ENCODE peak calls at places on chromosomes 2 and 18, in four cellular contexts. One of them, this sample, is unnamed.

GRCh38 chr2:38533180-38533579 is 69.5 kb downstream of the HNRNPLL start:
- DNase-seq in HepG2: no peak
- DNase-seq in A549: no peak
- DNase-seq in GM12878: peak; percentile 83
- DNase-seq in this sample: no peak

GRCh38 chr2:37090019-37090477 is 5.7 kb downstream of the GPATCH11 start:
- DNase-seq in HepG2: no peak
- DNase-seq in A549: no peak
- DNase-seq in GM12878: peak; percentile 71
- DNase-seq in this sample: no peak

GRCh38 chr2:108621087-108621559 is 86.9 kb downstream of the LIMS1 start:
- DNase-seq in HepG2: no peak
- DNase-seq in A549: peak; percentile 56
- DNase-seq in GM12878: no peak
- DNase-seq in this sample: no peak

GRCh38 chr2:88489181-88489580 is 36.7 kb upstream of the FOXI3 start:
- DNase-seq in HepG2: no peak
- DNase-seq in A549: peak; percentile 10
- DNase-seq in GM12878: no peak
- DNase-seq in this sample: no peak

GRCh38 chr2:160091381-160091780 is 29.0 kb upstream of the PLA2R1 start:
- DNase-seq in HepG2: no peak
- DNase-seq in A549: no peak
- DNase-seq in GM12878: no peak
- DNase-seq in this sample: no peak

GRCh38 chr2:50863218-50863617 is 168.7 kb downstream of the NRXN1 start:
- DNase-seq in HepG2: no peak
- DNase-seq in A549: no peak
- DNase-seq in GM12878: no peak
- DNase-seq in this sample: no peak

GRCh38 chr2:200310545-200310971 is 4.1 kb downstream of the SPATS2L start:
- DNase-seq in HepG2: no peak
- DNase-seq in A549: no peak
- DNase-seq in GM12878: no peak
- DNase-seq in this sample: no peak

GRCh38 chr18:54515149-54515548 is 75.9 kb upstream of the DYNAP start:
- DNase-seq in HepG2: no peak
- DNase-seq in A549: no peak
- DNase-seq in GM12878: no peak
- DNase-seq in this sample: no peak

GRCh38 chr2:20638014-20638413 is 12.9 kb downstream of the HS1BP3 start:
- DNase-seq in HepG2: no peak
- DNase-seq in A549: no peak
- DNase-seq in GM12878: no peak
- DNase-seq in this sample: no peak

GRCh38 chr18:9951022-9951859 is 37.4 kb downstream of the VAPA start:
- DNase-seq in HepG2: peak; percentile 59
- DNase-seq in A549: peak; percentile 74
- DNase-seq in GM12878: no peak
- DNase-seq in this sample: peak; percentile 57

GRCh38 chr2:241636182-241636982 is 576 bp downstream of the THAP4 start:
- DNase-seq in HepG2: peak; percentile 49
- DNase-seq in A549: peak; percentile 52
- DNase-seq in GM12878: no peak
- DNase-seq in this sample: peak; percentile 79

GRCh38 chr2:189548686-189549439 is 31.7 kb downstream of the SLC40A1 start:
- DNase-seq in HepG2: peak; percentile 79
- DNase-seq in A549: peak; percentile 62
- DNase-seq in GM12878: no peak
- DNase-seq in this sample: no peak

GRCh38 chr2:71226391-71226964 is 425 bp downstream of the PAIP2B start:
- DNase-seq in HepG2: no peak
- DNase-seq in A549: no peak
- DNase-seq in GM12878: no peak
- DNase-seq in this sample: peak; percentile 47

GRCh38 chr2:134782792-134783191 is 55.6 kb upstream of the ACMSD start:
- DNase-seq in HepG2: peak; percentile 73
- DNase-seq in A549: no peak
- DNase-seq in GM12878: no peak
- DNase-seq in this sample: peak; percentile 55

GRCh38 chr2:184030978-184031377 is 567.4 kb upstream of the ZNF804A start:
- DNase-seq in HepG2: no peak
- DNase-seq in A549: no peak
- DNase-seq in GM12878: no peak
- DNase-seq in this sample: no peak

GRCh38 chr2:74373985-74374384 is 6.1 kb downstream of the DCTN1 start:
- DNase-seq in HepG2: no peak
- DNase-seq in A549: no peak
- DNase-seq in GM12878: no peak
- DNase-seq in this sample: peak; percentile 55

GRCh38 chr18:13577091-13577697 is 149.2 kb downstream of the FAM210A start:
- DNase-seq in HepG2: no peak
- DNase-seq in A549: no peak
- DNase-seq in GM12878: peak; percentile 90
- DNase-seq in this sample: no peak

GRCh38 chr2:144143294-144144092 is 376.4 kb downstream of the ZEB2 start:
- DNase-seq in HepG2: no peak
- DNase-seq in A549: no peak
- DNase-seq in GM12878: no peak
- DNase-seq in this sample: no peak

GRCh38 chr2:58207189-58207588 is 33.9 kb downstream of the FANCL start:
- DNase-seq in HepG2: no peak
- DNase-seq in A549: no peak
- DNase-seq in GM12878: no peak
- DNase-seq in this sample: no peak

GRCh38 chr18:75083761-75084160 is 125.2 kb downstream of the PTGR3 start:
- DNase-seq in HepG2: no peak
- DNase-seq in A549: no peak
- DNase-seq in GM12878: no peak
- DNase-seq in this sample: no peak

GRCh38 chr2:198322275-198322674 is 517.9 kb downstream of the PLCL1 start:
- DNase-seq in HepG2: no peak
- DNase-seq in A549: peak; percentile 12
- DNase-seq in GM12878: no peak
- DNase-seq in this sample: peak; percentile 4

GRCh38 chr2:106572541-106573148 is 85.5 kb downstream of the CD8B2 start:
- DNase-seq in HepG2: peak; percentile 24
- DNase-seq in A549: peak; percentile 44
- DNase-seq in GM12878: no peak
- DNase-seq in this sample: no peak

GRCh38 chr2:231545105-231545902 is 15.1 kb upstream of the NMUR1 start:
- DNase-seq in HepG2: no peak
- DNase-seq in A549: no peak
- DNase-seq in GM12878: peak; percentile 98
- DNase-seq in this sample: no peak

GRCh38 chr2:71277536-71278103 is 50.7 kb upstream of the PAIP2B start:
- DNase-seq in HepG2: peak; percentile 31
- DNase-seq in A549: peak; percentile 62
- DNase-seq in GM12878: no peak
- DNase-seq in this sample: peak; percentile 79

GRCh38 chr18:31538837-31539236 is 40.9 kb downstream of the DSG2 start:
- DNase-seq in HepG2: no peak
- DNase-seq in A549: no peak
- DNase-seq in GM12878: no peak
- DNase-seq in this sample: no peak

GRCh38 chr2:112621792-112622527 is 23.8 kb upstream of the SLC20A1 start:
- DNase-seq in HepG2: no peak
- DNase-seq in A549: no peak
- DNase-seq in GM12878: no peak
- DNase-seq in this sample: no peak

GRCh38 chr18:65751145-65752085 is 603 bp downstream of the CDH7 start:
- DNase-seq in HepG2: no peak
- DNase-seq in A549: no peak
- DNase-seq in GM12878: no peak
- DNase-seq in this sample: no peak

GRCh38 chr18:2939317-2939716 is 73.6 kb downstream of the LPIN2 start:
- DNase-seq in HepG2: peak; percentile 90
- DNase-seq in A549: peak; percentile 74
- DNase-seq in GM12878: no peak
- DNase-seq in this sample: no peak

GRCh38 chr2:8277921-8278571 is 403.8 kb upstream of the ID2 start:
- DNase-seq in HepG2: no peak
- DNase-seq in A549: no peak
- DNase-seq in GM12878: peak; percentile 56
- DNase-seq in this sample: peak; percentile 34
- TF ChIP-seq PBX3 in HepG2: no peak
- TF ChIP-seq PBX3 in A549: no peak
- TF ChIP-seq PBX3 in GM12878: no peak
- TF ChIP-seq PBX3 in this sample: no peak

GRCh38 chr18:8586956-8587355 is 22.3 kb upstream of the RAB12 start:
- DNase-seq in HepG2: no peak
- DNase-seq in A549: no peak
- DNase-seq in GM12878: no peak
- DNase-seq in this sample: no peak

GRCh38 chr18:8584798-8585197 is 24.4 kb upstream of the RAB12 start:
- DNase-seq in HepG2: no peak
- DNase-seq in A549: no peak
- DNase-seq in GM12878: no peak
- DNase-seq in this sample: no peak
- H3K4me2 ChIP-seq in HepG2: no peak overlapping the region
- H3K4me2 ChIP-seq in A549: no peak overlapping the region
- H3K4me2 ChIP-seq in GM12878: no peak overlapping the region
- H3K4me2 ChIP-seq in this sample: no peak overlapping the region

DNA sequence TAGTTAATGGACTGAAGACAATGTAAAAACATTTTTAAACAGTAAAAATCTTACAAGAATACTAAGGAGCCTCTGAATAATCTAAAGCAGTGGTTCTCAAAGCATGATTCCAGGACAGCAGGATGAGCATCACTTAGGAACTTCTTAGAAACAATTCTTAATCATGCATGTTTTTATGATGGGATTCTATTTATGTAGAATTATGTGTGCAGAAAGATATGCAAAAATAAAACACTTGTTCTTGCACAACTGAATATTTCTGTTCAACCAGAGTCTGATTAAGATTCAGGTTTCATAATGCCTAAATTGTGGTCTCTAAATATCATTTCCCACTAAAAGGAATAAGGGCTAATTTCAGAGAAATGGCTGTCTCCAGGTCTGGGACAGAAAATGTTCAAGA is 69.2 kb upstream of the MTIF2 start:
- DNase-seq in HepG2: no peak
- DNase-seq in A549: no peak
- DNase-seq in GM12878: no peak
- DNase-seq in this sample: no peak
- TF ChIP-seq PBX3 in HepG2: no peak
- TF ChIP-seq PBX3 in A549: no peak
- TF ChIP-seq PBX3 in GM12878: no peak
- TF ChIP-seq PBX3 in this sample: no peak

GRCh38 chr2:13006407-13006806 is 289.7 kb downstream of the TRIB2 start:
- DNase-seq in HepG2: no peak
- DNase-seq in A549: no peak
- DNase-seq in GM12878: no peak
- DNase-seq in this sample: no peak
- H3K4me2 ChIP-seq in HepG2: no peak overlapping the region
- H3K4me2 ChIP-seq in A549: peak overlapping the region; percentile 29
- H3K4me2 ChIP-seq in GM12878: no peak overlapping the region
- H3K4me2 ChIP-seq in this sample: peak overlapping the region; percentile 53

GRCh38 chr2:164954186-164954585 is 1.1 kb downstream of the SLC38A11 start:
- DNase-seq in HepG2: no peak
- DNase-seq in A549: no peak
- DNase-seq in GM12878: no peak
- DNase-seq in this sample: peak; percentile 11
- TF ChIP-seq PBX3 in HepG2: no peak
- TF ChIP-seq PBX3 in A549: no peak
- TF ChIP-seq PBX3 in GM12878: no peak
- TF ChIP-seq PBX3 in this sample: no peak

GRCh38 chr2:66555511-66556324 is 120.8 kb downstream of the MEIS1 start:
- DNase-seq in HepG2: no peak
- DNase-seq in A549: no peak
- DNase-seq in GM12878: no peak
- DNase-seq in this sample: no peak
- H3K4me2 ChIP-seq in HepG2: no peak overlapping the region
- H3K4me2 ChIP-seq in A549: no peak overlapping the region
- H3K4me2 ChIP-seq in GM12878: no peak overlapping the region
- H3K4me2 ChIP-seq in this sample: no peak overlapping the region

DNA sequence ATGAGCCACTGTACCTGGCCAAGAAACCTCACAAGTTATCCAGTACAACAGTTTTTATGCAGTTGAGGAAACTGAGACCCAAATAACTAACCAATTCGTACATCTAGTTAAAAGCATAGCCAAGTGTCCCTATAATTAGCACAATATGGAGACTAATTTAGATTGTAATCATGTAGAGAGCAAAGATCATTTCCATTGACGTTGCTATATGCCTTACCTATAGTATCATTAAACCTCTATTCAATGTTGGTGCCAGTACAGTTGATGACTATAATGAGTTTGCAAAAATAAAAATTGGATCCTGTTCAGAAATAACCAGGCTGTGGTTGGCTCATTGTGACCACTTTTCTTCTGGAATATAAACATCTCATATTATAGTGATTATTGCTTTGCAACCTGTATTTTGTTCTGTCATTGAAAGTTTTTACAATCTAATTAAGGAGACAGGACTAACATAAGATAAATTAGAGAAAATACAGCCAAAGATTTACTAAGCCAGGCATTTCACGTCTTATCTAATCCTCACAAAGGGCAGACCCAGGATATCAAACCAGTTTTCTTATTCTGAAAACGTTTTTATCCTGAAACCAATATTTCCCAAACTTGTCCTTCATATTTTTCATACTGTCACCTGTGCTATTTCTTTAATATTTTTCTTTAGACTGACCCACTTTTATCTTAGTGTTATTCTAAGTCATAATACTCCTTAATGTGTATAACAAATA is 130.0 kb upstream of the STON1 start:
- DNase-seq in HepG2: no peak
- DNase-seq in A549: no peak
- DNase-seq in GM12878: no peak
- DNase-seq in this sample: no peak
- TF ChIP-seq PBX3 in HepG2: no peak
- TF ChIP-seq PBX3 in A549: no peak
- TF ChIP-seq PBX3 in GM12878: no peak
- TF ChIP-seq PBX3 in this sample: no peak

GRCh38 chr2:195543902-195544894 is 112.8 kb upstream of the SLC39A10 start:
- DNase-seq in HepG2: peak; percentile 44
- DNase-seq in A549: peak; percentile 83
- DNase-seq in GM12878: no peak
- DNase-seq in this sample: no peak
- H3K4me2 ChIP-seq in HepG2: peak overlapping the region; percentile 70
- H3K4me2 ChIP-seq in A549: peak overlapping the region; percentile 59
- H3K4me2 ChIP-seq in GM12878: no peak overlapping the region
- H3K4me2 ChIP-seq in this sample: peak overlapping the region; percentile 20

GRCh38 chr2:222939208-222939846 is 78.5 kb downstream of the ACSL3 start:
- DNase-seq in HepG2: peak; percentile 79
- DNase-seq in A549: peak; percentile 72
- DNase-seq in GM12878: peak; percentile 45
- DNase-seq in this sample: peak; percentile 35
- TF ChIP-seq PBX3 in HepG2: no peak
- TF ChIP-seq PBX3 in A549: no peak
- TF ChIP-seq PBX3 in GM12878: no peak
- TF ChIP-seq PBX3 in this sample: no peak